ENCODE peak calls at places on chromosomes 12 and 14, in ten cellular contexts. U is HepG2, L is MM.1S, D is mammary epithelial cell, G is neural progenitor cell, V is hepatocyte, H is keratinocyte, X is fibroblast of lung, E is PC-3, N is endothelial cell of umbilical vein. O is an unnamed sample. For H3K9me3, the result is how much of the 10 kb centered on the place peaks cover.

GRCh38 chr12:82524636-82525035 is 162.1 kb upstream of the TMTC2 start:
- DNase-seq in U (no peak), L (no peak), D (no peak), G (no peak), V (no peak), H (no peak), X (no peak), E (no peak), N (no peak), O (no peak)

GRCh38 chr14:90049390-90049789 is 12.4 kb upstream of the KCNK13 start:
- DNase-seq in U (no peak), L (no peak), D (no peak), G (no peak), V (no peak), H (no peak), X (no peak), E (no peak), N (no peak), O (no peak)

GRCh38 chr12:27060740-27061139 is 21.6 kb downstream of the C12orf71 start:
- DNase-seq in U (no peak), L (no peak), D (no peak), G (no peak), V (no peak), H (no peak), X (peak), E (no peak), N (no peak), O (no peak)

GRCh38 chr14:100979780-100980179 is 76.3 kb upstream of the RTL1 start:
- DNase-seq in U (no peak), L (no peak), D (peak), G (no peak), V (no peak), H (no peak), X (peak), E (peak), N (peak), O (peak)

GRCh38 chr12:130933269-130933995 is 20.3 kb upstream of the ADGRD1 start:
- DNase-seq in U (no peak), L (no peak), D (no peak), G (no peak), V (no peak), H (no peak), X (no peak), E (no peak), N (no peak), O (no peak)

GRCh38 chr14:105204206-105204930 is 23.3 kb upstream of the NUDT14 start:
- DNase-seq in U (no peak), L (no peak), D (peak), G (no peak), V (no peak), H (peak), X (peak), E (peak), N (no peak), O (peak)

GRCh38 chr12:43113153-43113552 is 438.9 kb downstream of the ADAMTS20 start:
- DNase-seq in U (no peak), L (no peak), D (no peak), G (no peak), V (peak), H (no peak), X (peak), E (no peak), N (no peak), O (peak)

GRCh38 chr12:71627438-71628002 is 36.1 kb downstream of the ZFC3H1 start:
- DNase-seq in U (no peak), L (no peak), D (peak), G (no peak), V (no peak), H (no peak), X (no peak), E (peak), N (peak), O (no peak)

GRCh38 chr14:61514006-61514830 is 181.1 kb upstream of the HIF1A start:
- DNase-seq in U (no peak), L (no peak), D (peak), G (no peak), V (no peak), H (no peak), X (peak), E (peak), N (no peak), O (no peak)

GRCh38 chr12:64675795-64676194 is 65.5 kb downstream of the RASSF3 start:
- DNase-seq in U (no peak), L (no peak), D (peak), G (no peak), V (no peak), H (no peak), X (peak), E (peak), N (peak), O (peak)

GRCh38 chr14:58215191-58215914 is 15.4 kb downstream of the ACTR10 start:
- DNase-seq in U (no peak), L (no peak), D (no peak), G (no peak), V (no peak), H (no peak), X (no peak), E (no peak), N (no peak), O (no peak)

GRCh38 chr14:101466456-101467180 is 94.7 kb upstream of the DIO3 start:
- DNase-seq in U (no peak), L (no peak), D (no peak), G (no peak), V (no peak), H (no peak), X (no peak), E (no peak), N (no peak), O (no peak)

GRCh38 chr12:52020539-52021336 is 14.0 kb downstream of the TAMALIN start:
- DNase-seq in U (peak), L (peak), D (no peak), G (peak), V (peak), H (no peak), X (peak), E (peak), N (peak), O (peak)

GRCh38 chr12:20058068-20058467 is 310.3 kb upstream of the PDE3A start:
- DNase-seq in U (no peak), L (no peak), D (no peak), G (no peak), V (no peak), H (no peak), X (no peak), E (no peak), N (no peak), O (no peak)

GRCh38 chr12:5513406-5513805 is 81.5 kb downstream of the NTF3 start:
- DNase-seq in U (no peak), L (no peak), D (no peak), G (no peak), V (no peak), H (no peak), X (no peak), E (no peak), N (no peak), O (no peak)

GRCh38 chr14:55446833-55447232 is 6.4 kb upstream of the TBPL2 start:
- DNase-seq in U (no peak), L (no peak), D (peak), G (no peak), V (peak), H (no peak), X (peak), E (peak), N (peak), O (peak)

GRCh38 chr12:103548622-103549601 is 38.2 kb upstream of the STAB2 start:
- DNase-seq in U (peak), L (peak), D (peak), G (peak), V (peak), H (peak), X (peak), E (peak), N (peak), O (peak)

GRCh38 chr14:67950386-67950785 is 130.8 kb downstream of the RAD51B start:
- DNase-seq in U (no peak), L (no peak), D (no peak), G (no peak), V (no peak), H (no peak), X (no peak), E (no peak), N (no peak), O (no peak)

GRCh38 chr14:22314183-22314820 is 274.7 kb downstream of the DAD1 start:
- DNase-seq in U (peak), L (peak), D (peak), G (peak), V (peak), H (no peak), X (peak), E (peak), N (peak), O (peak)

GRCh38 chr12:29537292-29537691 is 39.8 kb upstream of the OVCH1 start:
- DNase-seq in U (no peak), L (no peak), D (peak), G (no peak), V (no peak), H (no peak), X (peak), E (peak), N (peak), O (no peak)

GRCh38 chr14:32633214-32633864 is 304.2 kb downstream of the AKAP6 start:
- DNase-seq in U (no peak), L (no peak), D (no peak), G (peak), V (no peak), H (no peak), X (no peak), E (no peak), N (no peak), O (no peak)

GRCh38 chr12:111174283-111175108 is 194.4 kb downstream of the PHETA1 start:
- DNase-seq in U (no peak), L (peak), D (no peak), G (peak), V (no peak), H (no peak), X (no peak), E (peak), N (no peak), O (peak)

GRCh38 chr14:50068496-50068895 is 47.9 kb downstream of the VCPKMT start:
- DNase-seq in U (no peak), L (no peak), D (no peak), G (no peak), V (no peak), H (no peak), X (no peak), E (no peak), N (no peak), O (no peak)

GRCh38 chr14:65333926-65334687 is 78.4 kb upstream of the FUT8 start:
- DNase-seq in U (no peak), L (peak), D (no peak), G (no peak), V (peak), H (no peak), X (peak), E (no peak), N (no peak), O (peak)

GRCh38 chr12:93638954-93639353 is 38.2 kb upstream of the CRADD start:
- DNase-seq in U (no peak), L (no peak), D (no peak), G (no peak), V (no peak), H (no peak), X (no peak), E (no peak), N (no peak), O (no peak)

GRCh38 chr12:101620762-101621133 is 26.0 kb downstream of the MYBPC1 start:
- DNase-seq in U (no peak), L (no peak), D (no peak), G (no peak), V (no peak), H (no peak), X (no peak), E (no peak), N (no peak), O (no peak)

GRCh38 chr14:38339704-38340103 is 83.8 kb upstream of the CLEC14A start:
- DNase-seq in U (no peak), L (no peak), D (no peak), G (no peak), V (no peak), H (no peak), X (peak), E (peak), N (no peak), O (peak)

GRCh38 chr12:111757361-111758119 is 9.2 kb upstream of the ALDH2 start:
- DNase-seq in U (no peak), L (no peak), D (peak), G (peak), V (no peak), H (no peak), X (peak), E (no peak), N (no peak), O (no peak)

GRCh38 chr12:64824500-64825142 is at the start of gene TBC1D30:
- DNase-seq in U (no peak), L (peak), D (no peak), G (peak), V (peak), H (no peak), X (no peak), E (peak), N (peak), O (peak)

GRCh38 chr14:102499401-102500189 is 10.0 kb downstream of the ANKRD9 start:
- DNase-seq in U (no peak), L (no peak), D (no peak), G (no peak), V (no peak), H (no peak), X (no peak), E (no peak), N (no peak), O (no peak)

GRCh38 chr14:44564908-44565307 is 57.8 kb upstream of the FSCB start:
- DNase-seq in U (no peak), L (no peak), D (peak), G (no peak), V (no peak), H (no peak), X (peak), E (peak), N (no peak), O (no peak)

GRCh38 chr12:48815281-48816110 is 2.8 kb upstream of the CACNB3 start:
- DNase-seq in U (peak), L (peak), D (peak), G (peak), V (peak), H (no peak), X (peak), E (peak), N (peak), O (peak)

GRCh38 chr12:117963836-117964235 is 5.0 kb downstream of the KSR2 start:
- DNase-seq in U (no peak), L (no peak), D (no peak), G (no peak), V (no peak), H (no peak), X (no peak), E (no peak), N (no peak), O (no peak)
- H3K9me3 ChIP-seq in U (under half), L (under half), D (under half), G (under half), V (under half), H (under half), X (under half), E (under half), N (under half), O (under half)

DNA sequence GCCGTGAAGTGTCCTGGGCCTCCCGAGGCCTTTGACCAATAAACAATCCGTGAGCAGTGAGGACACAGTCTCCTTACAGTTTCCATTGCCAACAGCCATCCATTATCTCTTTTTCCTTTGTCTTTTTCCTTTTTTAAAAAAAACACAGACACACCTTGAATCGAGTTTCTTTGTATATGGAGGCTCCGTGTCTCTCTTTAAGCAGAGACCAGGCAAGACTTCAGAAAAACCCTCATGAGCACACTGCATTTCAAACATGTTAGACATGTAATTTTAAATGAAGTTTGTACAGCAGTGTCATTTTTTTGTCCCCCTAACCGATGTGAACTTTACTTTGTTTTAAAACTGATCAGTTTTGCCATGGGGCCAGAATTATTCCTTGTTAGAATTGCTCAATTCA is 111.1 kb downstream of the SPTSSA start:
- DNase-seq in U (no peak), L (no peak), D (no peak), G (no peak), V (no peak), H (no peak), X (no peak), E (no peak), N (no peak), O (no peak)
- H3K4me2 ChIP-seq in U (no peak), L (no peak), D (no peak), G (no peak), V (no peak), H (no peak), X (no peak), E (no peak), N (no peak), O (no peak)

GRCh38 chr14:25038044-25038668 is 11.8 kb downstream of the STXBP6 start:
- DNase-seq in U (no peak), L (no peak), D (no peak), G (no peak), V (no peak), H (no peak), X (no peak), E (no peak), N (no peak), O (no peak)

GRCh38 chr14:25037032-25037431 is 12.9 kb downstream of the STXBP6 start:
- DNase-seq in U (no peak), L (no peak), D (no peak), G (no peak), V (no peak), H (no peak), X (no peak), E (no peak), N (no peak), O (no peak)

GRCh38 chr14:25033358-25033757 is 16.6 kb downstream of the STXBP6 start:
- DNase-seq in U (no peak), L (no peak), D (no peak), G (no peak), V (no peak), H (no peak), X (no peak), E (no peak), N (no peak), O (no peak)

GRCh38 chr14:25032092-25032784 is 17.7 kb downstream of the STXBP6 start:
- DNase-seq in U (peak), L (peak), D (no peak), G (no peak), V (no peak), H (no peak), X (no peak), E (no peak), N (no peak), O (no peak)

GRCh38 chr14:25034803-25035681 is 14.9 kb downstream of the STXBP6 start:
- DNase-seq in U (peak), L (no peak), D (no peak), G (no peak), V (peak), H (no peak), X (no peak), E (no peak), N (no peak), O (no peak)
- TF ChIP-seq EZH2 in U (no peak), L (no peak), D (no peak), G (no peak), V (no peak), H (no peak), X (no peak), E (no peak), N (no peak), O (no peak)

DNA sequence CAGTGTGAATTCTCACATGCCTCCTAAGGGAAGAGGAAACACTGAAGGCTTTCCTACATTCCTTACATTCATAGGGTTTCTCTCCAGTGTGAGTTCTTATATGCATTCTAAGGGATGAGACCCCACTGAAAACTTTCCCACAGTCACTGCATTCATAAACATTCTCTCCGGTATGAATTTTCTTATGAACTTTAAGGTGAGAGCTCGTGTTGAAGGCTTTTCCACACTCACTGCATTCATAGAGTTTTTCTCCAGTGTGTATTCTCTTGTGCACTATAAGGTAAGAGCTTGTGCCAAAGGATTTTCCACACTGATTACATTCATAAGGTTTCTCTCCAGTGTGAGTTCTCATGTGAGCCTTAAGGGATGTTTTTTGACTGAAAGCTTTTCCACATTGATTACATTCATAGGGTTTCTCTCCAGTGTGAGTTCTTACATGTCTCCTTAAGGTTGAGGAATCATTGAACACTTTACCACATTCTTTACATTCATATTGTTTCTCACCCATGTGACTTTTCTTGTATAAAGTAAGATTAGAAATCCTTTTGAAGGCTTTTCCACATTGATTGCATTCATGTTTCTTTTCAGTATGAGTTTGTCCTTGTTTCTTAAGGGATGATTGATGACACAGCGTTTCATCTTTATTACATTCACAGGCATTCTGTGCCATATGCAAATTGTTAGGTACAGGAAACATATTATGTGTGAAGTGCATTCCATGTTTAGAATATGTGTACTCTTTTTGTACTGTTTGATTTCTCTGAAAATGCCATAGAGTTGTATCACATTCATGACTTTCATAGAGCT is 9.5 kb downstream of the ZNF891 start:
- DNase-seq in U (no peak), L (no peak), D (no peak), G (no peak), V (no peak), H (no peak), X (peak), E (no peak), N (no peak), O (no peak)
- H3K9me3 ChIP-seq in U (half or more), L (under half), D (half or more), G (half or more), V (half or more), H (under half), X (under half), E (half or more), N (under half), O (under half)

GRCh38 chr12:53500776-53501614 is at the start of gene TARBP2:
- DNase-seq in U (peak), L (peak), D (peak), G (peak), V (peak), H (peak), X (peak), E (peak), N (peak), O (peak)

GRCh38 chr12:53497461-53497860 is 1.8 kb downstream of the MAP3K12 start:
- DNase-seq in U (no peak), L (no peak), D (no peak), G (no peak), V (no peak), H (no peak), X (no peak), E (no peak), N (no peak), O (no peak)

GRCh38 chr12:53498235-53498630 is 1.0 kb downstream of the MAP3K12 start:
- DNase-seq in U (no peak), L (no peak), D (no peak), G (no peak), V (no peak), H (no peak), X (no peak), E (no peak), N (no peak), O (no peak)

GRCh38 chr12:53500119-53500775 is 836 bp upstream of the TARBP2 start:
- DNase-seq in U (peak), L (no peak), D (peak), G (peak), V (peak), H (no peak), X (peak), E (no peak), N (no peak), O (peak)

DNA sequence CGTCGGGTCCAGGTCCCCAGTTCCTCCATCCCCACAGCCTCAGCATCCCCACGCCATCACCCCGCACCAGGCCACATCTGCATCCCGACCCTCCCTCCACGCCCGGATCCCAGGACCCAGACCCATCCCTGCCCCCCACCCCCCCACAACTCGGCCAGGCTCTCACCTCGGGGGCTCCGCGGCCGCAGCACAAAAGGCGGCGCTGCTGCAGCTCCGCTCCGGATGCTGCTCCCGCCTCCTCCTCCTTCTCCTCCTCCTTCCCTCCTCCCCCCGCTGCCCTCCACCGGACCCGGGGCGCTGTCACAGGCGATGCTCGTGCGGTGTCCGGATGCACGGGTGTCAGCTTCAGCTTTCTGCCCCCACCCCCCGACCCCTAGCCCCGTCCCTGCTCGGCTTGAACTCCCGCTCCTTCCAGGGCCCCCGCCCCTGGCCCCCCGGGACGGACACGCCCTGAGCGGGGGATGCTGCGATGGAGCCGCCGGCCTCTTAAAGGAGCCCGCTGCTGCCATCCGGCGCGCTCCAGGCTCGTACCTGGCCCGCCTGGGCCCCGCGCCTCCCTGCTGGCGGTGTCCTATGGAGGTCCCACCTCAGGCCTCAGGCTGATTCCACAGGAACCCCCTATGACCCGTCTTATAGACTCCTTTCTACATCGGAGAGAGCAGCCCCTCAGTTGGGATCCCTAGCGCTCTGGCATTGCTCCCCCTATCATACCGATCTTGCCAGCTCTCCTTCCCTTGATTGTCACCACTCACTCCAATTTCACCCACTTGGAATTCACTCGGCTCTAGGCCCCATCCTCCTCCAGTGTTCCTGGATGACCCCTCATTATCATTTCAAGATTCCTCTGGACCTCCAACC is at the start of gene MAP3K12:
- DNase-seq in U (no peak), L (peak), D (peak), G (peak), V (peak), H (no peak), X (peak), E (peak), N (peak), O (peak)
- H3K4me2 ChIP-seq in U (peak), L (peak), D (peak), G (peak), V (peak), H (peak), X (peak), E (peak), N (peak), O (peak)